ENCODE peak calls at places on chromosome 19, in ten cellular contexts. I, Q, H, Y, E, A, T, K, N and X are unnamed samples.

GRCh38 chr19:56110515-56111448 is 10.3 kb downstream of the ZNF787 start:
- DNase-seq in I (no peak), Q (no peak), H (peak; percentile 75), Y (no peak), E (peak; percentile 55), A (no peak), T (no peak), K (peak; percentile 64), N (no peak), X (no peak)

GRCh38 chr19:16259385-16260159 is 61.9 kb downstream of the AP1M1 start:
- DNase-seq in I (no peak), Q (no peak), H (no peak), Y (no peak), E (no peak), A (no peak), T (no peak), K (no peak), N (no peak), X (no peak)

GRCh38 chr19:40607311-40607871 is 6.2 kb downstream of the LTBP4 start:
- DNase-seq in I (no peak), Q (no peak), H (no peak), Y (no peak), E (peak; percentile 89), A (no peak), T (no peak), K (no peak), N (no peak), X (no peak)

GRCh38 chr19:33630880-33631627 is 9.3 kb downstream of the CHST8 start:
- DNase-seq in I (no peak), Q (no peak), H (no peak), Y (no peak), E (no peak), A (no peak), T (no peak), K (no peak), N (no peak), X (no peak)

GRCh38 chr19:40893112-40893511 is 11.1 kb upstream of the CYP2A7 start:
- DNase-seq in I (no peak), Q (no peak), H (no peak), Y (no peak), E (no peak), A (no peak), T (no peak), K (no peak), N (no peak), X (no peak)

GRCh38 chr19:40896418-40896796 is 14.4 kb upstream of the CYP2A7 start:
- DNase-seq in I (no peak), Q (no peak), H (no peak), Y (no peak), E (no peak), A (no peak), T (no peak), K (no peak), N (no peak), X (no peak)

GRCh38 chr19:29277107-29277506 is 64.2 kb upstream of the UQCRFS1 start:
- DNase-seq in I (no peak), Q (no peak), H (no peak), Y (peak; percentile 31), E (no peak), A (no peak), T (peak; percentile 33), K (no peak), N (no peak), X (no peak)

GRCh38 chr19:51019544-51019925 is at the start of gene KLK10:
- DNase-seq in I (no peak), Q (no peak), H (no peak), Y (no peak), E (no peak), A (no peak), T (no peak), K (no peak), N (no peak), X (no peak)

DNA sequence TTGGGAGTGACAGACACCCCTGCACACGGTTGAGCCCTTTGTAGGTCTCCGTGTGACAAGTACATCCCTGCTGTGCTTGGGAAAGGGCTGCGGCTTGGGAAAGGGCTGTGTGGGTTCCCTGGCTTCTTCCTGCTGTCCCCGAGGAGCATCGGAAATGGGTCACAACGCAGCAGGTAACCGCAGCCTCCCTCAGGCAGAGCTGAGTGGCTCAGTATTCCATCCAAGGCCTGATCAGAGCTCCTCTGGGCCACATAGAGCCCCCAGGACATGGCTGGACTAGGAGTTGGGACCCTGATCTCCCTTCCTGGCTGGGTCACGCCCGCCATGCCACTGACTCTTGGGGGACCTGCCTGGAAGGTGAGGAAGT is 16.3 kb downstream of the TECR start:
- DNase-seq in I (no peak), Q (no peak), H (no peak), Y (no peak), E (no peak), A (no peak), T (no peak), K (no peak), N (no peak), X (no peak)
- H3K27ac ChIP-seq in I (peak overlapping the region; percentile 99), Q (peak overlapping the region; percentile 94), H (no peak overlapping the region), Y (no peak overlapping the region), E (no peak overlapping the region), A (no peak overlapping the region), T (no peak overlapping the region), K (peak overlapping the region; percentile 60), N (peak overlapping the region; percentile 38), X (peak overlapping the region; percentile 97)

GRCh38 chr19:5128932-5129389 is 160.0 kb downstream of the KDM4B start:
- DNase-seq in I (no peak), Q (no peak), H (peak; percentile 80), Y (no peak), E (no peak), A (no peak), T (no peak), K (no peak), N (peak; percentile 15), X (no peak)

GRCh38 chr19:5129691-5130090 is 160.8 kb downstream of the KDM4B start:
- DNase-seq in I (no peak), Q (no peak), H (no peak), Y (no peak), E (no peak), A (no peak), T (no peak), K (no peak), N (no peak), X (no peak)

GRCh38 chr19:5131866-5132561 is 163.1 kb downstream of the KDM4B start:
- DNase-seq in I (no peak), Q (no peak), H (peak; percentile 71), Y (no peak), E (no peak), A (no peak), T (no peak), K (no peak), N (no peak), X (no peak)

GRCh38 chr19:5131031-5131865 is 162.3 kb downstream of the KDM4B start:
- DNase-seq in I (no peak), Q (no peak), H (peak; percentile 70), Y (no peak), E (no peak), A (no peak), T (no peak), K (no peak), N (no peak), X (no peak)

DNA sequence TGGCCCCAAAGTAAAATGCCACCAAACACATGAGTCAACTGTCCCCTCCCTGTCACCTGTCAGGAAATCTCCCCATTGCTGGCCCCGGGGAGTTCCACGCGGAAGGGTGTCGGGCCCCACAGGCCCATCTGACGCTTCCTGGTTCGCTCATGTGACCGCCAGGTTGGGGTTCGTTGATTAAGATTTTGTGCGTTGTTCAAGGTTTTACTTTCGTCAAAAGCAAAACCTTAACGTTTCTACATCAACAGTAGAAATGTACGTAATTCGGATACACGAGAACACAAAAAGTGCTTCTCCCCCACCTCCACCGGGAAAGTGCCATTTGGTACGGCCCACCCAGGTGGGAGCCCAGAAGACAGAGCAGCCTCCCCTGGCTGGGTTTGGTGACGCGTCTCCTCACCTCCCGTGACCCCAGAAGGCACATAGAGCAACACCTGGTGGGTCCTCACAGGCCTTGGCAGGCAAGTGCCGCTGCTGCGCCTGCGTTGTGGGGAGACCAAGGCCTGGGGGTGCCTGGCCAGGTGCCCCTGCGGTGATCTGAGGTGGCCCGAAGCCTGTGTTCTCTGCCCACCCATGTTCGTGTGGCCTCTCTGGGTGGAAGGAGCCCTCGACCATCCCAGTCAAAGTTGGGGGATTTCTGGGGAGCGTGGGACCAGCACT is 161.6 kb downstream of the KDM4B start:
- DNase-seq in I (no peak), Q (no peak), H (no peak), Y (peak; percentile 55), E (no peak), A (no peak), T (no peak), K (no peak), N (no peak), X (no peak)
- H3K27ac ChIP-seq in I (no peak overlapping the region), Q (no peak overlapping the region), H (peak overlapping the region; percentile 92), Y (peak overlapping the region; percentile 90), E (no peak overlapping the region), A (no peak overlapping the region), T (no peak overlapping the region), K (no peak overlapping the region), N (peak overlapping the region; percentile 70), X (no peak overlapping the region)

GRCh38 chr19:18377026-18377425 is 8.9 kb upstream of the GDF15 start:
- DNase-seq in I (no peak), Q (no peak), H (no peak), Y (no peak), E (peak; percentile 60), A (no peak), T (no peak), K (no peak), N (no peak), X (no peak)

GRCh38 chr19:18385359-18385674 is 641 bp upstream of the GDF15 start:
- DNase-seq in I (no peak), Q (no peak), H (no peak), Y (no peak), E (no peak), A (no peak), T (no peak), K (no peak), N (no peak), X (no peak)

GRCh38 chr19:18384775-18385174 is 1.2 kb upstream of the GDF15 start:
- DNase-seq in I (no peak), Q (no peak), H (no peak), Y (no peak), E (no peak), A (no peak), T (no peak), K (no peak), N (no peak), X (no peak)

GRCh38 chr19:18379803-18380747 is 5.9 kb upstream of the GDF15 start:
- DNase-seq in I (no peak), Q (no peak), H (peak; percentile 84), Y (no peak), E (peak; percentile 94), A (peak; percentile 84), T (no peak), K (peak; percentile 86), N (peak; percentile 96), X (no peak)

DNA sequence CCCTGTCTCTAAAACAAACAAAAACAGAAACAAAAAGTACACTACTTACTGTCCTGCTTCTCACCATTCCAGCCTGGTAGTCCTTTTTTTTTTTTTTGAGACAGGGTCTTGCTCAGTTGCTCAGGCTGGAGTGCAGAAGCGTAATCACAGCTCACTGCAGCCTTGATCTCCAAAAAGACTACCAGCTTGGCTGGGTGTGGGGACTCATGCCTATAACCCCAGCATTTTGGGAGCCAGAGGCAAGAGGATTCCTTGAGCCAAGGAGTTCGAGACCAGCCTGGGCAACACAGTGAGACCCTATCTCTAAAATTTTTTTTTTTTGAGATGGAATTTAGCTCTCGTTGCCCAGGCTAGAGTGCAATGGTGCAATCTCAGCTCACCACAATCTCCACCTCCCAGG is 5.1 kb upstream of the GDF15 start:
- DNase-seq in I (no peak), Q (no peak), H (no peak), Y (no peak), E (no peak), A (no peak), T (no peak), K (no peak), N (no peak), X (no peak)
- H3K27ac ChIP-seq in I (no peak overlapping the region), Q (no peak overlapping the region), H (peak overlapping the region; percentile 71), Y (no peak overlapping the region), E (peak overlapping the region; percentile 60), A (peak overlapping the region; percentile 49), T (no peak overlapping the region), K (peak overlapping the region; percentile 75), N (peak overlapping the region; percentile 85), X (no peak overlapping the region)

DNA sequence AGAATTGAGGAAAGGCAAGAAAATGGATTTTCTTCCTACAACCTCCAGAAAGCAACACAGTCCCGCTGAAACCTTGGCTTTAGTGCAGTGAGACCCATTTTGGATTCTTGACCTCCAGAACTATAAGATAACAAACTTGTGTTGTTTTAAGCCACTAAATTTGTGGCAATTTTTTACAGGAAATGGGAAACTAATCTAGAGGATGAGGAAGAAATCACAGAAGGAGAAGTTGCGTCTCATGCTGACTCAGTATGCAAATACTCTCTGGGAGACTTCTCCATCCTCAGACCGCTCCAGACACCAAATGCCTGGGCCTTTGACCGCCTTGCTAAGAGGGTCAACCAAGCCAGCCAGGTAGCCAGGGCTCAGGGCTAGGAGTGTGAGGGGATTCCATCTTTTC is 13.1 kb upstream of the CEACAM16 start:
- DNase-seq in I (no peak), Q (no peak), H (no peak), Y (no peak), E (no peak), A (no peak), T (no peak), K (no peak), N (no peak), X (no peak)
- H3K27ac ChIP-seq in I (no peak overlapping the region), Q (no peak overlapping the region), H (peak overlapping the region; percentile 31), Y (no peak overlapping the region), E (peak overlapping the region; percentile 50), A (peak overlapping the region; percentile 82), T (no peak overlapping the region), K (peak overlapping the region; percentile 78), N (no peak overlapping the region), X (no peak overlapping the region)